ENCODE peak calls at places on chromosomes 1 and 21, in five cellular contexts. R, A, P, H and N are unnamed samples.

GRCh38 chr1:152162826-152163463 is 3.9 kb upstream of the RPTN start:
- DNase-seq in R (no peak), A (no peak), P (no peak), H (no peak), N (no peak)

GRCh38 chr1:162847839-162848453 is 13.0 kb downstream of the CCDC190 start:
- DNase-seq in R (peak), A (peak), P (peak), H (no peak), N (peak)

GRCh38 chr21:33402011-33402979 is 918 bp upstream of the IFNGR2 start:
- DNase-seq in R (peak), A (peak), P (no peak), H (no peak), N (no peak)

GRCh38 chr1:154568165-154568815 is 712 bp downstream of the CHRNB2 start:
- DNase-seq in R (no peak), A (no peak), P (no peak), H (no peak), N (no peak)

GRCh38 chr1:111904478-111905218 is 84.8 kb downstream of the KCND3 start:
- DNase-seq in R (no peak), A (no peak), P (no peak), H (no peak), N (no peak)

GRCh38 chr1:227766015-227766634 is 30.9 kb downstream of the SNAP47 start:
- DNase-seq in R (no peak), A (peak), P (peak), H (no peak), N (no peak)

GRCh38 chr21:44510508-44511218 is 29.3 kb downstream of the KRTAP10-1 start:
- DNase-seq in R (peak), A (peak), P (peak), H (no peak), N (peak)

GRCh38 chr1:194043984-194044755 is 857.8 kb upstream of the B3GALT2 start:
- DNase-seq in R (no peak), A (no peak), P (no peak), H (no peak), N (no peak)

GRCh38 chr1:180501865-180502360 is 464 bp downstream of the ACBD6 start:
- DNase-seq in R (no peak), A (peak), P (no peak), H (no peak), N (peak)

GRCh38 chr1:230308039-230308438 is 118.1 kb downstream of the PGBD5 start:
- DNase-seq in R (no peak), A (peak), P (no peak), H (no peak), N (no peak)

GRCh38 chr21:45154511-45155508 is 80.4 kb downstream of the ADARB1 start:
- DNase-seq in R (no peak), A (no peak), P (peak), H (peak), N (no peak)

GRCh38 chr1:66564250-66564649 is 30.3 kb downstream of the SGIP1 start:
- DNase-seq in R (no peak), A (no peak), P (no peak), H (no peak), N (no peak)

GRCh38 chr1:166836733-166837132 is 2.5 kb upstream of the POGK start:
- DNase-seq in R (no peak), A (no peak), P (no peak), H (no peak), N (peak)

GRCh38 chr1:20219991-20220390 is 33.7 kb upstream of the PLA2G2C start:
- DNase-seq in R (no peak), A (no peak), P (no peak), H (peak), N (no peak)

GRCh38 chr1:180562582-180562981 is 3.8 kb downstream of the OVAAL start:
- DNase-seq in R (no peak), A (no peak), P (no peak), H (no peak), N (no peak)

GRCh38 chr1:108646661-108647269 is 14.1 kb downstream of the HENMT1 start:
- DNase-seq in R (no peak), A (peak), P (peak), H (no peak), N (no peak)

GRCh38 chr1:60160141-60160540 is 86.6 kb upstream of the C1orf87 start:
- DNase-seq in R (no peak), A (no peak), P (no peak), H (no peak), N (no peak)

GRCh38 chr1:152486400-152487006 is 24.1 kb upstream of the LCE5A start:
- DNase-seq in R (no peak), A (no peak), P (no peak), H (no peak), N (peak)

GRCh38 chr1:176073524-176074157 is 133.4 kb downstream of the COP1 start:
- DNase-seq in R (no peak), A (peak), P (no peak), H (no peak), N (peak)

GRCh38 chr1:160376525-160377131 is 9.8 kb downstream of the NHLH1 start:
- DNase-seq in R (no peak), A (peak), P (peak), H (no peak), N (peak)

GRCh38 chr21:43718872-43719747 is at the start of gene PDXK:
- DNase-seq in R (peak), A (peak), P (peak), H (peak), N (peak)